ENCODE peak calls at places on chromosomes 6 and 20, in nine cellular contexts. Z, O, G, X, B, K, R, D and Q are unnamed samples. For H3K4me1, the result is how much of the 10 kb centered on the place peaks cover.

GRCh38 chr6:137043710-137044365 is 927 bp downstream of the IL20RA start:
- DNase-seq in Z (peak), O (no peak), G (no peak), X (peak), B (peak), K (no peak), R (no peak), D (no peak), Q (peak)

GRCh38 chr6:169677096-169677495 is 24.7 kb downstream of the WDR27 start:
- DNase-seq in Z (no peak), O (no peak), G (no peak), X (no peak), B (no peak), K (no peak), R (no peak), D (no peak), Q (no peak)

GRCh38 chr20:5316188-5317158 is at the start of gene PROKR2:
- DNase-seq in Z (no peak), O (peak), G (no peak), X (no peak), B (no peak), K (peak), R (no peak), D (no peak), Q (no peak)

GRCh38 chr6:34519971-34520644 is 36.0 kb downstream of the SPDEF start:
- DNase-seq in Z (no peak), O (no peak), G (peak), X (no peak), B (no peak), K (no peak), R (no peak), D (no peak), Q (no peak)

GRCh38 chr20:63047946-63048345 is 41.2 kb upstream of the BHLHE23 start:
- DNase-seq in Z (no peak), O (no peak), G (no peak), X (no peak), B (no peak), K (no peak), R (no peak), D (no peak), Q (no peak)

GRCh38 chr6:92790381-92790780 is 629.0 kb downstream of the EPHA7 start:
- DNase-seq in Z (no peak), O (no peak), G (no peak), X (no peak), B (no peak), K (no peak), R (no peak), D (no peak), Q (no peak)

GRCh38 chr6:54301770-54302169 is 6.5 kb upstream of the TINAG start:
- DNase-seq in Z (no peak), O (no peak), G (no peak), X (no peak), B (no peak), K (no peak), R (no peak), D (no peak), Q (no peak)

GRCh38 chr20:50366270-50367103 is 143.7 kb upstream of the PTPN1 start:
- DNase-seq in Z (peak), O (no peak), G (peak), X (peak), B (peak), K (no peak), R (peak), D (no peak), Q (peak)

GRCh38 chr6:4585682-4586468 is 190.3 kb upstream of the CDYL start:
- DNase-seq in Z (no peak), O (no peak), G (no peak), X (no peak), B (no peak), K (no peak), R (no peak), D (no peak), Q (no peak)

GRCh38 chr20:35271904-35272303 is 6.0 kb downstream of the MMP24OS start:
- DNase-seq in Z (no peak), O (no peak), G (no peak), X (no peak), B (no peak), K (no peak), R (no peak), D (no peak), Q (no peak)

GRCh38 chr20:38094373-38094775 is 60.8 kb downstream of the RPRD1B start:
- DNase-seq in Z (peak), O (peak), G (no peak), X (peak), B (no peak), K (no peak), R (peak), D (peak), Q (peak)

GRCh38 chr20:62818592-62819493 is 2.0 kb downstream of the COL9A3 start:
- DNase-seq in Z (no peak), O (no peak), G (no peak), X (peak), B (peak), K (no peak), R (peak), D (peak), Q (peak)

GRCh38 chr6:5379647-5380242 is 118.4 kb downstream of the FARS2 start:
- DNase-seq in Z (peak), O (no peak), G (no peak), X (peak), B (no peak), K (peak), R (no peak), D (no peak), Q (no peak)

DNA sequence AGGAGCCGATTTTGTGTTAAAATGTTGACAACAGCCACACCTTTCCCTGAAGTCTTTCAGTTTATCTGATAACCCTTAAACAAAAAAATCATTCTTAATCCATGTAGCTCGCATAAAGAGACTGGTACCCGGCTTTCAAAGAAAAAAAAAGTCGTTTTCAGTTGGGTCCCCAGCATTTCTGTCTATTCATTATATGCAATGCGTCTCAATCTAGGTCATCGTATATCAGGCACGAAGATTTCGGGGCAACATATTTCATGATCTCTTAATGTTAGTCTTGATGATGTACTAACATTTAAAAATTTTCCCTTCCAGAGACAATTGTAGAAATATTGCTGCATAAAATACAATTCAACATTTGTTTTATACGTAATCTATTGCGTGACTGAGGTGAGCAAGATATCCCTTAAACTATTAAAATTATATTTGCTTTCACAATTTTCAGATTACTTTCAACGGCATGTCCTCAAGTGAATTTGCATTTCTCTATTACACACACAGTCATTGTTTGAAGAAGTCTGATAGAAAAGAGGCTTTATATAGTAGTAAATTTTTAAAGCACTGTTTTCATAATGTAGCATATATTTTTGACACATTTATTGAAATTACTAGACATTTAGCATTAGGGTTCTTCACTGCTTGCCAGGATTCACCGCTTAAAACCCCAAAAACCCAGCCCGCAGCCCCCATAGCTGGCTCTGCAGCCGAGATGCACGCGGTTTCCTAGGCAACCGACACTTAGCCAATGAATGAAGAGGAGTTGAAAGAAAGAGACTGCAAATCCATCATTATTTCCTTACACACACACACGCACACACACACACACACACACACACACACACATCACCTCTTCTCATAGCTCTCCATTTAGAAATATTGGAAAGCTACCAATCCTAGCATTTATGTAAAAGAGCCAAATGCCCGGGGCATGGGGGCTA is 3.1 kb upstream of the TUBB2B start:
- DNase-seq in Z (no peak), O (no peak), G (no peak), X (no peak), B (no peak), K (no peak), R (no peak), D (no peak), Q (no peak)
- TF ChIP-seq EP300 in Z (no peak), O (no peak), G (no peak), X (no peak), B (no peak), K (no peak), R (no peak), D (no peak), Q (no peak)

DNA sequence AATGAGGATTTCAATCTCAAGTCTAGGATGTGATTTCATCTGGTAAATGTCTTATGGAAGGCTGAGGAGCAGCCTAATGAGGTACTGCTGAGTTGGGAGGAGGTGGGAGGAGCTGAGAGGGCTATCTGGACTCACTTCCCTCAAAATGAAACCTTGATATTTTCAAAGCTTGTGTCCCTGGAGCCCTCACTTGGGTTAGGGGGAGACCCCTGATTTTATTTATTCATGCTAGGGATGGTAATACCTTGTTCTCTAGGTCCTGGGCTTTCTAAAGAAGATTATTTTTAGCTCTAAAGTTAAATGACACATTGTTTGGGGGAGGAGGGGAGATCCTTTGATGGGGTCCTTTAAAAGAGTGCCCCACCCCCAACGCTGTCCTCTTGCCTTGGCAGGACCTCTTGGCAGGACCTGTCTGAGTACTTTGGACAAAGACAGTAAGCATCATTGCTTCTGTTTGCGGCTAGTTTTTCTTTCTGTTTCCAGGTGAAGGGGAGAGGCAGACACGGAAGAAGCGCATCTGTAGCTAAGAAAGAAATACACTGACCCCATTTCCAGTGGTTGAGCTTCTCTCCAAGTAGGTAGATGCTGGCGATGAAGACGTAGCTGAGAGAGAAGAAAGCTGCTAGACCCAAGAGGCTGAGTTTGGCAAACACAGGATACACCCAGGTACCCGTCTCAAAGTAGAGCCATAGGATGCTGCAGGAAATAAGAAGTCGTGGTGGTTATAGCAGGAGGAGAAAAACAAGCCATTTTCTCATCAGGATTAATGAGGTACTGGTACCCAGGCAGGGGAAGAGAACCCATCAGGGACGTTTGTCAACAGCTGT is 55.6 kb downstream of the ADTRP start:
- DNase-seq in Z (no peak), O (no peak), G (no peak), X (no peak), B (no peak), K (no peak), R (no peak), D (no peak), Q (no peak)
- TF ChIP-seq POLR2A in Z (no peak), O (no peak), G (no peak), X (no peak), B (no peak), K (no peak), R (no peak), D (no peak), Q (no peak)

DNA sequence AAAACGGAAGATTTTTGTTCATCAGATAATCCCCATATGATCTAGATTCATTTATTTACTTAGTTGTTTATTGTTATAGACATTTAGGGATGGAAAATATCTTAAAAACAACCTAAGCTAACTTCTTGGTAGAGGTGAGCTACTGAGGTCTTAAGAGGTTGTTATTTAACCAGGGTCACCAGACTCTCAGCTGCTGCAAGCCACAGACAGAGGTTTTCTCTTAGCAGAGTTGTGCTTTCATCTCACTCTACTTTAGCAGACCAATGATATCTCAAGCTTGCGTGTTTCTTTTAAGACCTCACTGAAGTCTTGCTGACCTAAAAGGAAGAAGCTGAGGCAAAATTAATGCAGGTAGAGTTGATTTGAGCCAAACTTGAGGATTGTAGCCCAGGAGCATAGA is 43.6 kb downstream of the NCOA7 start:
- DNase-seq in Z (no peak), O (no peak), G (no peak), X (no peak), B (no peak), K (no peak), R (no peak), D (no peak), Q (no peak)
- H3K4me1 ChIP-seq in Z (under half), O (under half), G (under half), X (under half), B (under half), K (under half), R (under half), D (half or more), Q (half or more)

GRCh38 chr6:16433338-16433737 is 195.0 kb downstream of the GMPR start:
- DNase-seq in Z (no peak), O (no peak), G (no peak), X (no peak), B (no peak), K (no peak), R (no peak), D (no peak), Q (no peak)

GRCh38 chr6:16429669-16430068 is 191.3 kb downstream of the GMPR start:
- DNase-seq in Z (no peak), O (no peak), G (no peak), X (no peak), B (no peak), K (no peak), R (no peak), D (no peak), Q (no peak)

GRCh38 chr6:16427124-16427523 is 188.7 kb downstream of the GMPR start:
- DNase-seq in Z (no peak), O (no peak), G (no peak), X (no peak), B (no peak), K (no peak), R (no peak), D (no peak), Q (no peak)

GRCh38 chr6:16432075-16433032 is 194.0 kb downstream of the GMPR start:
- DNase-seq in Z (no peak), O (no peak), G (no peak), X (no peak), B (peak), K (no peak), R (no peak), D (no peak), Q (peak)

DNA sequence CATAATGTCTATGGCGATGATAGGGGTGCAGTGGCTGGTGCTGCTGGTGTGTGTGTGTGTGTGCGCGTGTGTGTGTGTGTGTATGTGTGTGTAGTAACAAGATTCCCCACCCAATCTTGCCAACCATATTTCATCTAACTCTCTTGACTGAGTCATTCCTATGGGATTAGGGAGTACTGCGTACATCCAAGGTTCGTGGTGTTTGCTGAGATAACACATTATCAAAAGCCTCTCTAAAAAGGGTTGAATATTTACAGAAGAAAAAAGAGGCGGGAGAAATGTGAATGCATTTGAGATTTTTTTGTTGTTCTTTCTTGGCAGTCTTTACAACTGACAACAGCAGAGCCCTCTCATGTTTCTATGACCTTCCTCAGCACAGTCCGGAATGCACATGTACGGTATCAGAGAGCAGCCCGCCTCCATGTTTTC is 192.3 kb downstream of the GMPR start:
- DNase-seq in Z (peak), O (no peak), G (no peak), X (no peak), B (no peak), K (no peak), R (no peak), D (no peak), Q (no peak)
- TF ChIP-seq EP300 in Z (no peak), O (no peak), G (no peak), X (no peak), B (no peak), K (no peak), R (no peak), D (no peak), Q (no peak)

DNA sequence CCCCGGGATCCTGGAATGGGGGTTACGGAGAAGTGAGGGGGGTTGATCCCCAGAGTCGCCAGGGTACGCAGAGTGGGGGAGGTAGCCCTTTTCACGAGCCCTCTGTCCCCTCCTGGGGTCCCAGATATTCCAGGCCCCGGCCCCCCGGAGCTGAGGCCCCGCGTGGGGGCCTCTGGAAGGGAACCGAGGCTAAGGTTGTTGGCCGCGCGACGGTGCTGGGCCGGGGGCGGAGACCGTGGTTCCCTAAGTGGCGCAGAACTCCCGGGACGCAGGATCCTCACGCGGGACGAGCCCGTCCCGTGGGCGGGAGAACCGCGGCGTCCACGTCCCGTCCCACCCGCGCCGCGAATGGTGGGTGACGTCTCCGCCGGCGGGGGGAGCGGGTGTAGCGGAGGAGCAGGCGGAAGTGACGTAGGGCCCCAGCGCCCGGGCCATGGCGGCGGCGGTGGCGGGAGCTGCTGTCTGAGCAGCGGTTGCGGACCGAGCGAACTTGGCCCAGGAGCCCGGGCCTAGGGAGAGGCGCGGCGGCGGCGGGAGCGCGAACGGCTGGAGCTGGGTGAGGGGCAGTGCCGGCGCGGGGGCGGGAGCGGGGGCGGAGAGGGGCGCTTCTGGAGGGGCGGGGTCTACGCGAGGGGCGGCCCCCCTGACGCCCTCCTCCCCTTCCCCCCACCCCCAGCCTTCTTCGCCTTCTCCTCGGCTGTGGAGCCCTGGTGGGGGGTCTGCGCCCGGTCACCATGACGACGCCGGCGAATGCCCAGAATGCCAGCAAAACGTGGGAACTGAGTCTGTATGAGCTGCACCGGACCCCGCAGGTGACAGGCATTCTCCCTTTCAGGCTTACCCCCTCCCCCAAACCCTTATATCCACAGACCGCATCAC is at the start of gene RING1:
- DNase-seq in Z (peak), O (peak), G (peak), X (peak), B (peak), K (no peak), R (peak), D (peak), Q (peak)
- TF ChIP-seq POLR2A in Z (peak), O (peak), G (peak), X (peak), B (peak), K (peak), R (peak), D (peak), Q (peak)

DNA sequence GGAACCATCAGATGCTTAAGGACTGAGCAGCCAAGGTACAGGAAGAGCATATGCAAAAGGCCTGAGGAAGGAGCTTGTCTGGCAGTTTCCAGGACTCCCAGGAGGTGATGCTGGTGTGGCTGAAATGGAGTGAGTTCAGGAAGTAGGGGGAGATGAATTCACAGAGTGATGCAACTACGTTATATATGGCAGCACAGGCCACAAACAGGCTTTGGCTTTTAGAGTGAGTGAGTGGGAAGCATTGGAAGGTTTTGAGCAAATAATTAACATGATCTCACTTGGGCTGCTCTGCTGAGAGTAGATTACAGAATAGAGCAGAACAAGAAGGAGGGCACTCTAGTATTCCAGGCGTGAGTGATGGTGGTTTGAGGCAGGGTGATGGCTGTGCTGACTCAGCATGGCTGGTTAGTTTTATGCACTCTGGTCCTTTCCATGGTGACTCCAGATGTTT is 6.5 kb downstream of the BTN2A2 start:
- DNase-seq in Z (peak), O (no peak), G (no peak), X (no peak), B (no peak), K (no peak), R (no peak), D (no peak), Q (no peak)
- H3K4me1 ChIP-seq in Z (under half), O (under half), G (under half), X (under half), B (under half), K (under half), R (under half), D (under half), Q (under half)

GRCh38 chr20:45853484-45853883 is 3.7 kb downstream of the ACOT8 start:
- DNase-seq in Z (no peak), O (no peak), G (no peak), X (no peak), B (no peak), K (no peak), R (no peak), D (no peak), Q (no peak)

GRCh38 chr20:45860573-45861011 is 3.2 kb downstream of the ZSWIM3 start:
- DNase-seq in Z (peak), O (no peak), G (no peak), X (no peak), B (no peak), K (no peak), R (peak), D (no peak), Q (no peak)

GRCh38 chr20:45861157-45862075 is 4.0 kb downstream of the ZSWIM3 start:
- DNase-seq in Z (no peak), O (no peak), G (no peak), X (no peak), B (no peak), K (no peak), R (no peak), D (no peak), Q (peak)

GRCh38 chr20:45857114-45857835 is at the start of the genes ACOT8 and ZSWIM3:
- DNase-seq in Z (peak), O (peak), G (peak), X (peak), B (peak), K (peak), R (peak), D (peak), Q (peak)

DNA sequence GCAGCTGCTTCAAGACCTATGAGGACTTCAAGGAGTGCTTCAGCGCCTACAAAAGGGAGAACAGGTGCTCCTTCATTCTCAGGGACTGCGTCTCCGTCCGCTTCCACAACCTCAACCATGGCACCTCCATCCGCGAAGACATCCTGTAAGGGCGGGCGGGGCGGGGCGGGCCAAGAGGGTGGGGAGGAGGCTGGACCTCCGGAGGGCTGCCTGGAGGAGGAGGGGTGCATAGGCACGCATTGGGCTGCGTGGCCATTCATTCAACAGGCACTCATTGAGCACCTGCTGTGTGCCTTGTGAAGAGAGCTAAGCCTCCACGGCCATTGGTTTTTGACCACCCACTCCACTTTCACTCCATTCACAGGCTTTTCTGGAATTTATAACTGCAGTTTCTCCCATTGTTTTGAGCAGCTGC is 429 bp downstream of the ZSWIM3 start:
- DNase-seq in Z (no peak), O (no peak), G (no peak), X (no peak), B (no peak), K (no peak), R (no peak), D (no peak), Q (no peak)
- TF ChIP-seq EP300 in Z (no peak), O (no peak), G (no peak), X (no peak), B (no peak), K (no peak), R (no peak), D (no peak), Q (no peak)